ENCODE peak calls at places on chromosomes 13 and 19, in six cellular contexts. L is thoracic aorta; A is K562; R is effector memory CD4-positive, alpha-beta T cell; H is left ventricle myocardium inferior; T is AG04450. E is an unnamed sample.

GRCh38 chr19:35710784-35711723 is 6.7 kb downstream of the ZBTB32 start:
- DNase-seq in T (no peak), L (no peak), A (no peak), H (no peak), R (no peak), E (no peak)

GRCh38 chr19:1290699-1291651 is 5.3 kb downstream of the EFNA2 start:
- DNase-seq in A (no peak), H (no peak), L (no peak), R (no peak), T (no peak), E (peak; percentile 69)

GRCh38 chr13:21979156-21979819 is 308.4 kb downstream of the FGF9 start:
- DNase-seq in T (no peak), R (no peak), L (no peak), H (no peak), A (no peak), E (no peak)

GRCh38 chr13:21805733-21806132 is 134.9 kb downstream of the FGF9 start:
- DNase-seq in A (no peak), R (no peak), H (no peak), T (no peak), L (no peak), E (no peak)

GRCh38 chr13:30619731-30620130 is 2.0 kb downstream of the USPL1 start:
- DNase-seq in T (no peak), L (no peak), H (no peak), A (peak; percentile 42), R (no peak), E (no peak)

GRCh38 chr19:50925734-50926133 is 14.5 kb upstream of the KLK4 start:
- DNase-seq in L (no peak), R (no peak), A (no peak), H (no peak), T (no peak), E (no peak)

GRCh38 chr19:46495789-46496099 is at the start of gene PNMA8B:
- DNase-seq in T (no peak), H (peak; percentile 63), A (peak; percentile 51), R (no peak), L (no peak), E (peak; percentile 82)

GRCh38 chr19:746956-747355 is 4.0 kb upstream of the MISP start:
- DNase-seq in L (no peak), R (no peak), T (no peak), H (no peak), A (no peak), E (no peak)

GRCh38 chr13:37942929-37943328 is 73.4 kb upstream of the TRPC4 start:
- DNase-seq in R (no peak), A (no peak), L (no peak), H (no peak), T (no peak), E (no peak)

GRCh38 chr13:69928262-69928661 is 179.4 kb upstream of the ATXN8OS start:
- DNase-seq in T (no peak), A (no peak), H (no peak), R (no peak), L (no peak), E (no peak)

GRCh38 chr19:11194173-11194572 is 3.2 kb downstream of the KANK2 start:
- DNase-seq in L (no peak), H (no peak), A (no peak), T (no peak), R (no peak), E (no peak)

GRCh38 chr13:112331675-112332074 is 44.5 kb upstream of the SPACA7 start:
- DNase-seq in A (no peak), L (no peak), T (no peak), H (no peak), R (no peak), E (no peak)

GRCh38 chr19:1049106-1049505 is 9.2 kb downstream of the ABCA7 start:
- DNase-seq in A (no peak), R (no peak), H (no peak), T (no peak), L (no peak), E (no peak)

GRCh38 chr13:66152596-66152995 is 1077.5 kb downstream of the PCDH9 start:
- DNase-seq in T (no peak), A (no peak), H (no peak), R (no peak), L (no peak), E (no peak)

GRCh38 chr13:66159526-66159925 is 1070.6 kb downstream of the PCDH9 start:
- DNase-seq in L (no peak), R (no peak), T (no peak), A (no peak), H (no peak), E (no peak)

GRCh38 chr13:66154354-66154753 is 1075.8 kb downstream of the PCDH9 start:
- DNase-seq in R (no peak), T (no peak), H (no peak), A (no peak), L (no peak), E (no peak)

DNA sequence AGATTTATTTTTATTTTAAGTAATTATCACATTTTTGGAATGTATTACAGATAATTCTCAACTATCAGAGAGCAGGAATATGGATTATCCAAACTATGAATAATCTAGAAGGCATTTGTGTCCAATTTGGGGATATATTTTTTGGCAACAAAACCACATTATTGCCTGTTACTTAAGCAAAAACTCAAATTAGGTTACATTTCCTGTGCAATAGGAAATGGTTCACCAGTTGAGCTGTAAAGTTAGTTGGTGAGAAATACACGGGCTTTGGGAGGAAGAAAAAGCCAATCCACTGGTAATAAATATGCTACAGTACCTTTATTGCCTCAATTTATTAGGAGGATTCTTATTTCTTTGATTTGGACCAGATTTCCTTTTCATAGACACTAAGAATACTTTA is 1075.2 kb downstream of the PCDH9 start:
- DNase-seq in R (no peak), T (no peak), A (no peak), H (no peak), L (no peak), E (no peak)
- H3K27ac ChIP-seq in R (no peak overlapping the region), T (no peak overlapping the region), A (no peak overlapping the region), H (no peak overlapping the region), L (no peak overlapping the region), E (no peak overlapping the region)

GRCh38 chr19:19527371-19527656 is 1.4 kb upstream of the YJEFN3 start:
- DNase-seq in A (no peak), H (no peak), R (no peak), L (no peak), T (no peak), E (no peak)

GRCh38 chr19:19526581-19527370 is 1.9 kb upstream of the YJEFN3 start:
- DNase-seq in A (no peak), R (no peak), H (no peak), T (no peak), L (no peak), E (no peak)

GRCh38 chr19:19524053-19524452 is 4.7 kb upstream of the YJEFN3 start:
- DNase-seq in R (no peak), L (no peak), T (no peak), A (no peak), H (no peak), E (no peak)

GRCh38 chr19:19527674-19528625 is 761 bp upstream of the YJEFN3 start:
- DNase-seq in T (no peak), A (no peak), H (no peak), L (no peak), R (no peak), E (no peak)

DNA sequence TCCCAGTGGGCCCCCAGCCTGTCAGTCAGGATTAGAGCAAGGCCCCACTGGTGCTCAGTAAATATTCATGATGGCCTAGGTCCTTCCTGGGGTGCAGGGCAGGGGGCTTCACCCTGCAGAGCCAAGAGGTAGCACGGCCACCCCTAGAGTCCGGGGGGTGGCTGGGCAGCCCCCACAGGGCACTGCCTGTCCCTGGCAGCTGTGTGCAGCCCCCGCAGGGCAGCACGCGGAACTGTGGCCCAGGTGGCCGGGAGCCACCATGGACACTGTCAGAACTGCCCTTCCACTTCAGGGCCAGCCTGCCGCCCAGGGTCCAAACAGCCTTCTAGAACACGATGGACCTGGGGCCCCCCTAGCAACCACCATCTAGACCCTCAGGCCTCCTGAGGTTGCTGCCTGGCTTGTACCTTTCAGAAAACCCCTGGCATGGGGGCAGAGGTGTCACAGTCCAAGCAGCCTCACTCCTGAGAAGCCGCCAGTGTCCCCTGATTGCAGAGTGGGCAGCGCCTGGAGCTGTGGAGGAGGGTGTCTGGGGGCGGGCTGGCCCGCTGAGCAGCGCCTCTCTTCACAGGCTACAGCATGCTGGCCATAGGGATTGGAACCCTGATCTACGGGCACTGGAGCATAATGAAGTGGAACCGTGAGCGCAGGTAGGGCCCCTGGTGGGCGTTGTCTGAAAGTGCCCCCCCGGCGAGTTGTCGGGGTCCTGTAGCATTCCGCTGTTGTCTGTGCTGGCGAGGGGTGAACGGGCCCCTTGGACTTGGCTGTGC is 2.9 kb upstream of the YJEFN3 start:
- DNase-seq in H (no peak), R (no peak), T (no peak), L (no peak), A (no peak), E (no peak)
- H3K27ac ChIP-seq in H (no peak overlapping the region), R (no peak overlapping the region), T (no peak overlapping the region), L (no peak overlapping the region), A (no peak overlapping the region), E (no peak overlapping the region)

DNA sequence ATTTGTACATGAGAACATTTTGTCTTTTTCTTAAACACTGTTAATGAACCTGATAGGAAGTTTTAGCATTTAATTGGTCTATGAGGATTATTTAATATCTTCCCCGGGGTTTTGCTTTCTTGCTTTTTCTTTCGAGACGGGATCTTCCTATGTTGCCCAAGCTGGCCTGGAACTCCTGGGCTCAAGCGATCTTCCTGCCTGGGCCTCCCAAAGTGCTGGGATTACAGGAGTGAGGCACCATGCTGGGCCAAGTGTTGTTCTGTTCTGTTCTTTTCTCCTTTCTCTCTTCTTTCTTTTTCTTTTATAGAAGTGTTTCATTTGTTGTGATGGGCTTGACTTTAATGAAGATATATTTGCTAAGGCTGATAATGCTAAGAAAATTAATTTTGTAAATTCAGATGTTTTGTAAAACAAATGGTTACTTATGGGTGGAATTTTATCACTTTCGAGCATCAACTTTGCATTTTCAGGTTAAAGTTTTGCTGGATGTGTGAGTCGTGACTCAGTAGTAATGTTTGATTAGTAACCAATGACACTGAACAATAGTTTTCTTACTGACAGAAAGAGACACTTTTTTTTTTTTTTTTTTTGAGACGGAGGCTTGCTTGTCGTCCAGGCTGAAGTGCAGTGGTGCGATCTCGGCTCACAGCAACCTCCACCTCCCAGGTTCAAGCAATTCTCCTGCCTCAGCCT is 2.2 kb downstream of the PAN3 start:
- DNase-seq in A (no peak), R (no peak), T (no peak), L (no peak), H (no peak), E (no peak)
- H3K27ac ChIP-seq in A (peak overlapping the region; percentile 95), R (no peak overlapping the region), T (no peak overlapping the region), L (no peak overlapping the region), H (no peak overlapping the region), E (peak overlapping the region; percentile 99)

GRCh38 chr19:48719263-48720171 is at the start of gene MAMSTR:
- DNase-seq in T (no peak), A (no peak), H (no peak), R (no peak), L (no peak), E (peak; percentile 71)

GRCh38 chr19:48720613-48721296 is 1.2 kb upstream of the MAMSTR start:
- DNase-seq in H (peak; percentile 98), T (peak; percentile 98), A (peak; percentile 98), R (peak; percentile 77), L (peak; percentile 100), E (peak; percentile 95)

GRCh38 chr19:48722196-48722708 is 2.7 kb upstream of the MAMSTR start:
- DNase-seq in R (no peak), H (no peak), A (no peak), L (no peak), T (no peak), E (no peak)

GRCh38 chr19:48718711-48719231 is 754 bp downstream of the MAMSTR start:
- DNase-seq in A (no peak), T (no peak), R (no peak), H (no peak), L (no peak), E (no peak)

GRCh38 chr19:48720251-48720612 is 707 bp upstream of the MAMSTR start:
- DNase-seq in T (no peak), A (no peak), H (peak; percentile 44), R (no peak), L (no peak), E (no peak)
- H3K27ac ChIP-seq in T (no peak overlapping the region), A (peak overlapping the region; percentile 75), H (peak overlapping the region; percentile 90), R (peak overlapping the region; percentile 77), L (peak overlapping the region; percentile 82), E (peak overlapping the region; percentile 57)

GRCh38 chr13:99287544-99287943 is 19.7 kb downstream of the GPR183 start:
- DNase-seq in A (no peak), T (no peak), H (no peak), R (no peak), L (no peak), E (no peak)
- H3K27ac ChIP-seq in A (no peak overlapping the region), T (no peak overlapping the region), H (peak overlapping the region; percentile 77), R (peak overlapping the region; percentile 42), L (peak overlapping the region; percentile 57), E (no peak overlapping the region)